ENCODE peak calls at places on chromosome 13, in ten cellular contexts. C is activated naive CD4-positive, alpha-beta T cell treated with anti-CD3 and anti-CD28 coated beads, Interleukin-2, amount 10 ng/mL, durations not matched to agents 7 days and 5 days; R is tibial nerve; A is NCI-H1417; Y is right atrium auricular region; D is effector memory CD8-positive, alpha-beta T cell; E is stimulated activated CD8-positive, alpha-beta memory T cell treated with anti-CD3 and anti-CD28 coated beads, Interleukin-4, amount 100 ng/mL, for 24 hours; H is heart left ventricle; B is germinal center; S is HFF-Myc. U is an unnamed sample.

GRCh38 chr13:104318121-104318520 is 1251.9 kb upstream of the SLC10A2 start:
- DNase-seq in C (no peak), R (no peak), A (peak; percentile 61), Y (no peak), D (no peak), E (no peak), H (no peak), B (no peak), S (no peak), U (peak; percentile 39)

GRCh38 chr13:65236841-65237418 is 1993.2 kb downstream of the PCDH9 start:
- DNase-seq in C (no peak), R (no peak), A (no peak), Y (no peak), D (no peak), E (no peak), H (no peak), B (no peak), S (no peak), U (no peak)

GRCh38 chr13:91805605-91806004 is 407.2 kb downstream of the GPC5 start:
- DNase-seq in C (no peak), R (no peak), A (peak; percentile 25), Y (no peak), D (no peak), E (no peak), H (no peak), B (no peak), S (no peak), U (peak; percentile 50)

GRCh38 chr13:34933786-34934185 is 8.3 kb upstream of the NBEA start:
- DNase-seq in C (no peak), R (no peak), A (peak; percentile 36), Y (no peak), D (no peak), E (no peak), H (no peak), B (no peak), S (no peak), U (no peak)

GRCh38 chr13:92804346-92804745 is 422.3 kb upstream of the GPC6 start:
- DNase-seq in C (no peak), R (no peak), A (no peak), Y (no peak), D (no peak), E (no peak), H (no peak), B (no peak), S (no peak), U (no peak)

GRCh38 chr13:61765181-61765742 is 349.6 kb upstream of the PCDH20 start:
- DNase-seq in C (no peak), R (no peak), A (no peak), Y (no peak), D (no peak), E (no peak), H (no peak), B (no peak), S (no peak), U (no peak)

GRCh38 chr13:51689597-51689996 is 105.3 kb downstream of the WDFY2 start:
- DNase-seq in C (no peak), R (no peak), A (peak; percentile 39), Y (no peak), D (no peak), E (no peak), H (no peak), B (no peak), S (no peak), U (no peak)

GRCh38 chr13:113052971-113053370 is 52.6 kb upstream of the F7 start:
- DNase-seq in C (no peak), R (no peak), A (no peak), Y (no peak), D (no peak), E (no peak), H (no peak), B (no peak), S (no peak), U (no peak)

GRCh38 chr13:42333613-42334328 is 61.8 kb downstream of the AKAP11 start:
- DNase-seq in C (no peak), R (no peak), A (no peak), Y (no peak), D (no peak), E (no peak), H (no peak), B (peak; percentile 21), S (no peak), U (peak; percentile 29)

GRCh38 chr13:65789815-65790214 is 1440.3 kb downstream of the PCDH9 start:
- DNase-seq in C (no peak), R (no peak), A (no peak), Y (no peak), D (no peak), E (no peak), H (no peak), B (no peak), S (no peak), U (no peak)

GRCh38 chr13:64758520-64758919 is 2471.6 kb downstream of the PCDH9 start:
- DNase-seq in C (no peak), R (no peak), A (no peak), Y (no peak), D (no peak), E (no peak), H (no peak), B (no peak), S (no peak), U (no peak)

GRCh38 chr13:20270163-20270865 is 38.2 kb upstream of the GJB6 start:
- DNase-seq in C (no peak), R (no peak), A (no peak), Y (no peak), D (no peak), E (no peak), H (no peak), B (no peak), S (no peak), U (no peak)

GRCh38 chr13:83220241-83220640 is 662.0 kb downstream of the SLITRK1 start:
- DNase-seq in C (no peak), R (no peak), A (no peak), Y (no peak), D (no peak), E (no peak), H (no peak), B (no peak), S (no peak), U (no peak)

GRCh38 chr13:94389544-94390351 is 89.7 kb downstream of the DCT start:
- DNase-seq in C (no peak), R (no peak), A (no peak), Y (no peak), D (no peak), E (no peak), H (no peak), B (no peak), S (no peak), U (peak; percentile 20)

GRCh38 chr13:20882206-20882605 is 20.3 kb downstream of the XPO4 start:
- DNase-seq in C (no peak), R (no peak), A (no peak), Y (no peak), D (no peak), E (no peak), H (no peak), B (no peak), S (peak; percentile 48), U (no peak)

GRCh38 chr13:66660013-66660804 is 569.9 kb downstream of the PCDH9 start:
- DNase-seq in C (no peak), R (no peak), A (no peak), Y (no peak), D (no peak), E (no peak), H (no peak), B (peak; percentile 18), S (no peak), U (no peak)

GRCh38 chr13:50668882-50669281 is 174.6 kb downstream of the DLEU7 start:
- DNase-seq in C (no peak), R (no peak), A (peak; percentile 31), Y (no peak), D (no peak), E (no peak), H (no peak), B (no peak), S (no peak), U (no peak)

GRCh38 chr13:34627905-34628682 is 314.0 kb upstream of the NBEA start:
- DNase-seq in C (no peak), R (no peak), A (peak; percentile 79), Y (no peak), D (no peak), E (no peak), H (no peak), B (no peak), S (no peak), U (peak; percentile 18)

GRCh38 chr13:26503826-26504594 is 53.5 kb upstream of the WASF3 start:
- DNase-seq in C (no peak), R (no peak), A (no peak), Y (no peak), D (no peak), E (no peak), H (no peak), B (no peak), S (no peak), U (no peak)

GRCh38 chr13:64591981-64592380 is 2638.2 kb downstream of the PCDH9 start:
- DNase-seq in C (no peak), R (no peak), A (no peak), Y (no peak), D (no peak), E (no peak), H (no peak), B (no peak), S (no peak), U (no peak)

GRCh38 chr13:102978168-102978567 is 88.0 kb downstream of the SLC10A2 start:
- DNase-seq in C (no peak), R (no peak), A (no peak), Y (no peak), D (no peak), E (no peak), H (no peak), B (no peak), S (no peak), U (no peak)

GRCh38 chr13:112634102-112634501 is 46.1 kb upstream of the TUBGCP3 start:
- DNase-seq in C (no peak), R (no peak), A (no peak), Y (no peak), D (no peak), E (no peak), H (no peak), B (no peak), S (no peak), U (no peak)

U was measured in SK-N-DZ.